ENCODE peak calls at places on chromosomes 13 and 19, in seven cellular contexts. N is suprapubic skin, G is stomach, S is OCI-LY7, W is tibial nerve, O is thoracic aorta, D is heart left ventricle. H is an unnamed sample.

GRCh38 chr13:87661471-87661870 is 9.7 kb upstream of the SLITRK5 start:
- DNase-seq in N (no peak), G (no peak), D (no peak), W (no peak), O (no peak), S (no peak), H (no peak)

GRCh38 chr19:5553892-5554291 is 13.9 kb downstream of the TINCR start:
- DNase-seq in D (no peak), O (no peak), G (no peak), N (no peak), W (no peak), S (no peak), H (no peak)

GRCh38 chr19:19637523-19638251 is 5.8 kb downstream of the GMIP start:
- DNase-seq in O (no peak), S (no peak), D (no peak), N (no peak), G (peak), W (no peak), H (no peak)

GRCh38 chr19:1746401-1747284 is 6.7 kb upstream of the ONECUT3 start:
- DNase-seq in D (no peak), S (no peak), G (peak), O (no peak), W (no peak), N (no peak), H (no peak)

GRCh38 chr19:372306-372890 is 27.8 kb upstream of the MIER2 start:
- DNase-seq in N (no peak), G (peak), W (no peak), S (no peak), D (peak), O (no peak), H (no peak)

GRCh38 chr13:50255639-50256038 is 240.4 kb downstream of the KCNRG start:
- DNase-seq in D (no peak), S (no peak), N (no peak), G (no peak), O (no peak), W (no peak), H (no peak)

GRCh38 chr19:18063463-18063862 is 23.3 kb downstream of the IL12RB1 start:
- DNase-seq in S (no peak), G (no peak), N (no peak), W (no peak), D (no peak), O (no peak), H (peak)

GRCh38 chr19:14479309-14479984 is 4.3 kb upstream of the PTGER1 start:
- DNase-seq in S (no peak), O (no peak), D (no peak), G (no peak), W (no peak), N (no peak), H (no peak)

GRCh38 chr13:33536639-33537425 is 251.3 kb upstream of the STARD13 start:
- DNase-seq in D (no peak), O (no peak), G (no peak), N (no peak), W (no peak), S (no peak), H (no peak)

GRCh38 chr19:39843919-39844793 is 2.0 kb downstream of the FBL start:
- DNase-seq in D (no peak), N (no peak), W (peak), O (no peak), G (no peak), S (peak), H (no peak)

GRCh38 chr19:47518139-47518538 is 3.3 kb upstream of the NAPA start:
- DNase-seq in O (no peak), G (no peak), S (peak), W (no peak), D (no peak), N (no peak), H (peak)

GRCh38 chr19:33715462-33715861 is 81.2 kb upstream of the KCTD15 start:
- DNase-seq in W (no peak), S (no peak), N (no peak), G (no peak), D (no peak), O (no peak), H (no peak)

GRCh38 chr19:54430306-54431254 is 15.3 kb downstream of the TTYH1 start:
- DNase-seq in G (no peak), W (no peak), D (peak), O (no peak), S (peak), N (no peak), H (peak)

GRCh38 chr13:95317037-95317989 is 16.1 kb upstream of the ABCC4 start:
- DNase-seq in N (no peak), S (no peak), D (no peak), G (no peak), O (no peak), W (no peak), H (no peak)

GRCh38 chr19:44539236-44539819 is 9.9 kb upstream of the CEACAM20 start:
- DNase-seq in S (no peak), G (no peak), D (no peak), W (no peak), N (no peak), O (no peak), H (no peak)

GRCh38 chr13:59750860-59751259 is 412.9 kb downstream of the DIAPH3 start:
- DNase-seq in G (no peak), S (no peak), D (no peak), W (no peak), O (no peak), N (no peak), H (no peak)

GRCh38 chr19:38831142-38831605 is 420 bp downstream of the ECH1 start:
- DNase-seq in D (peak), W (peak), S (peak), G (peak), N (peak), O (peak), H (no peak)

GRCh38 chr19:34828156-34828555 is 55.1 kb upstream of the ZNF599 start:
- DNase-seq in N (no peak), S (no peak), O (no peak), G (no peak), W (no peak), D (no peak), H (no peak)

GRCh38 chr13:27918041-27918917 is 1.5 kb upstream of the PDX1 start:
- DNase-seq in S (no peak), O (no peak), D (no peak), G (no peak), N (no peak), W (no peak), H (no peak)

DNA sequence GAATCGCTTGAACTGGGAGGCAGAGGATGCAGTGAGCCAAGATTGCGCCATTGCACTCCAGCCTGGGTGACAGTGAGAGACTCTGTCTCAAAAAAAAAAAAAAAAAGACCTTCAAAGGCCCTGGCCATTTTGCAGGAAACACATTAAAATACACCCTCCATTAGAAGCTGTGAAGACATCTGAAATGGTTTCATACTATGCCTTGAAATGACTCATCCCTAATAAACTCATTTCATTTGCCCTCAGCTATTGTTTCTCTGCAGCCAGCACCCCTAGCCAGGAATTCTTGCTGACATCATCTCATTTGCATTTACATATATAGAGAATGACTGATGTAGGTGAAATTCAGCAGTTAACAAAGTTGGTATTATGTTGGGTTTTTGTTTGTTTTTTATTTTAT is 8.7 kb downstream of the EML2 start:
- DNase-seq in W (no peak), N (no peak), D (no peak), G (no peak), S (no peak), O (no peak), H (no peak)
- H3K27ac ChIP-seq in W (no peak), N (no peak), D (no peak), G (no peak), S (no peak), O (no peak), H (no peak)

GRCh38 chr13:71577127-71577526 is 289.9 kb downstream of the DACH1 start:
- DNase-seq in G (no peak), N (no peak), S (no peak), D (no peak), O (no peak), W (no peak), H (no peak)
- H3K27ac ChIP-seq in G (no peak), N (no peak), S (no peak), D (no peak), O (no peak), W (no peak), H (no peak)

GRCh38 chr13:80436571-80437169 is 95.7 kb upstream of the SPRY2 start:
- DNase-seq in W (peak), S (no peak), O (no peak), N (no peak), G (no peak), D (peak), H (no peak)
- H3K27ac ChIP-seq in W (peak), S (no peak), O (peak), N (peak), G (peak), D (peak), H (no peak)

GRCh38 chr19:52943134-52943883 is 19.4 kb downstream of the ZNF816 start:
- DNase-seq in N (peak), O (no peak), S (no peak), G (no peak), D (no peak), W (no peak), H (no peak)

GRCh38 chr19:52943884-52944643 is 18.6 kb downstream of the ZNF816 start:
- DNase-seq in D (no peak), O (no peak), W (no peak), S (no peak), N (peak), G (no peak), H (no peak)

GRCh38 chr19:52941941-52942370 is 18.7 kb upstream of the ZNF888 start:
- DNase-seq in G (peak), O (no peak), N (peak), W (peak), S (peak), D (peak), H (peak)

GRCh38 chr19:52945652-52946321 is 16.9 kb downstream of the ZNF816 start:
- DNase-seq in G (peak), W (no peak), D (no peak), S (no peak), N (peak), O (no peak), H (no peak)

DNA sequence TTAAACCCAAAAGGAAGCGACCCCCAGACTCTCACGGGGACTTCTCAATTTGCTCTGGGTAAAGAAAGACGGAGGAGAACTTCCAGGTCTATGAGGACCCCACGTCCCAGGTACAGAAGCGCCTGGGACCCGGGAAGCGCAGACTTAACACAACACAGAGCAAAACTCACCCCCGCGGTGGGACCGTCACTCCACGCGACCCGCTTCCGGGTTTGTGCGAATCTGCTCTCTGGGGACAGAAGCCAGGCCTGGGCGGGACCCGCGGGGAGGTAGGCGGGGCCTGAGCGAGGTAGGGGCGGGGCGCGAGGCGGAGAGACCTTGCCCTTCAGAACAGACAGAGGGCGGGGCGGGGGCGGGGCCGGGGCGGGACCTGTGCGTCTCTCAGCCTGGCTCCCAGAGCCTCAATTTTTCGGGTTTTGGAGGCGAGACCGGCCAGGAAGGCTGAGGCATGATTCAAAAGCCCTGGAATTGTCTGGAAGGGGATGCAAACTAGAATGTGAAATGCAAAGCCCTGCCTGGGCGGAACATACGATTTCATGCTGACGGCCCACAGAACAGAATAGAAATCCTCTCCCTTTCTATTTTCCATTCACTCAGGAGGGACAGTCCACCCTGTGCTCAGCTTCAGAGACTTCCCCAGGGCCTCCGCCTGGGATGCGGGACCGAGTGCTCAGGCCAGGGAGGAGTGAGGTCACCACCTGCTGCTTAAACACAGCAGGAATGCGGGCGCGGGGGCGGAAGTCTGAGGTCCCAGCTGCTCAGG is 19.3 kb upstream of the ZNF888 start:
- DNase-seq in S (peak), G (peak), N (peak), D (peak), W (peak), O (peak), H (peak)
- H3K27ac ChIP-seq in S (peak), G (peak), N (peak), D (peak), W (peak), O (peak), H (peak)

GRCh38 chr13:26422036-26422435 is 135.4 kb upstream of the WASF3 start:
- DNase-seq in D (no peak), G (no peak), W (no peak), O (no peak), S (no peak), N (no peak), H (no peak)

GRCh38 chr13:26420282-26420960 is 137.1 kb upstream of the WASF3 start:
- DNase-seq in W (no peak), S (no peak), D (no peak), N (no peak), G (no peak), O (no peak), H (no peak)

GRCh38 chr13:26423634-26424033 is 133.8 kb upstream of the WASF3 start:
- DNase-seq in N (no peak), O (peak), S (no peak), W (no peak), D (peak), G (no peak), H (no peak)

GRCh38 chr13:26425439-26426358 is 131.8 kb upstream of the WASF3 start:
- DNase-seq in N (no peak), S (no peak), G (peak), O (no peak), W (no peak), D (no peak), H (no peak)

DNA sequence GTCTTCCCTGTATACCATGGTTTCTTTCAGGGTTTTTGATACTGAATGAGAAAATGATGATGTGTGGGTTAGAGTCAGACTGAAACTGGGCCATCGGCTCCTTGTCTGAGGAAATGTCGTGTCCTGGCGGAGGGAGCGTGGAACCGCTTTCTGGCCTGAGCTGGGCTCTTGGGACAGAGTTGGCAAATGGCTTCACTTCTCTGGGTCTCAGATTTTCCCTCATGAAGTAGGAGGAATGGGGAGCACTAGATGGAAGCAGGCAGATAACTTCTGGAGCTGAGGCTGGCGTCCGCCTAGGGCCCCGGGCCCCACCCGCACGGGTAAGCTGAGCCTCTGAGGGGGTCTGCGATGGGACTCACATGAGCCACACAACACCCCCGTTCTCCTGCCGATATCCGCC is 133.3 kb upstream of the WASF3 start:
- DNase-seq in D (peak), N (no peak), G (no peak), W (no peak), O (no peak), S (no peak), H (no peak)
- H3K27ac ChIP-seq in D (peak), N (peak), G (peak), W (no peak), O (peak), S (no peak), H (no peak)

GRCh38 chr13:31982124-31982523 is 49.5 kb upstream of the FRY start:
- DNase-seq in S (no peak), N (no peak), D (no peak), G (no peak), W (no peak), O (no peak), H (no peak)
- H3K27ac ChIP-seq in S (no peak), N (no peak), D (no peak), G (no peak), W (no peak), O (no peak), H (no peak)

GRCh38 chr19:4362038-4362828 is 18.9 kb downstream of the MPND start:
- DNase-seq in W (no peak), G (no peak), O (no peak), N (no peak), S (no peak), D (no peak), H (no peak)

GRCh38 chr19:4360081-4360569 is 16.8 kb downstream of the MPND start:
- DNase-seq in O (no peak), N (no peak), W (no peak), D (no peak), S (no peak), G (no peak), H (no peak)

GRCh38 chr19:4360641-4361151 is 17.3 kb downstream of the MPND start:
- DNase-seq in D (no peak), N (no peak), W (no peak), S (no peak), O (no peak), G (no peak), H (no peak)

GRCh38 chr19:4362871-4363545 is 19.6 kb downstream of the MPND start:
- DNase-seq in D (no peak), S (peak), O (no peak), G (no peak), W (no peak), N (no peak), H (no peak)

GRCh38 chr19:4361152-4362037 is 18.0 kb downstream of the MPND start:
- DNase-seq in D (no peak), N (no peak), G (no peak), S (no peak), O (no peak), W (no peak), H (no peak)
- H3K27ac ChIP-seq in D (no peak), N (no peak), G (no peak), S (no peak), O (no peak), W (peak), H (no peak)

H was measured in CD4-positive, alpha-beta T cell.